ENCODE peak calls at places on chromosomes 16 and 17, in six cellular contexts. U is mesendoderm, H is H1, K is IMR-90, L is mesenchymal stem cell, D is H9. W is an unnamed sample.

GRCh38 chr17:38922538-38923291 is 2.7 kb upstream of the LASP1NB start:
- DNase-seq in U (peak; percentile 81), H (peak; percentile 63), K (peak; percentile 69), L (peak; percentile 61), D (peak; percentile 71), W (peak; percentile 48)

GRCh38 chr16:49161191-49161590 is 120.4 kb downstream of the CBLN1 start:
- DNase-seq in U (no peak), H (no peak), K (no peak), L (no peak), D (no peak), W (no peak)

GRCh38 chr16:4437366-4437765 is 11.7 kb downstream of the DNAJA3 start:
- DNase-seq in U (no peak), H (no peak), K (no peak), L (no peak), D (no peak), W (no peak)

GRCh38 chr17:80364091-80364691 is 50.8 kb upstream of the ENDOV start:
- DNase-seq in U (peak; percentile 26), H (peak; percentile 76), K (no peak), L (peak; percentile 4), D (peak; percentile 75), W (peak; percentile 18)

GRCh38 chr17:82492647-82493516 is 26.6 kb upstream of the FOXK2 start:
- DNase-seq in U (no peak), H (no peak), K (peak; percentile 76), L (peak; percentile 58), D (no peak), W (no peak)

GRCh38 chr16:9119795-9120194 is 28.4 kb downstream of the HAPSTR1 start:
- DNase-seq in U (no peak), H (no peak), K (peak; percentile 84), L (no peak), D (no peak), W (no peak)

GRCh38 chr17:48996696-48997102 is 486 bp upstream of the IGF2BP1 start:
- DNase-seq in U (no peak), H (no peak), K (no peak), L (no peak), D (no peak), W (no peak)

GRCh38 chr17:44269118-44269794 is 1.3 kb upstream of the SLC4A1 start:
- DNase-seq in U (no peak), H (no peak), K (no peak), L (no peak), D (no peak), W (no peak)

GRCh38 chr17:58388302-58389190 is 28.8 kb downstream of the RNF43 start:
- DNase-seq in U (peak; percentile 30), H (no peak), K (no peak), L (no peak), D (no peak), W (no peak)

GRCh38 chr17:81568416-81568815 is 16.3 kb upstream of the FAAP100 start:
- DNase-seq in U (no peak), H (no peak), K (no peak), L (no peak), D (no peak), W (no peak)

GRCh38 chr16:30889721-30890120 is 4.2 kb downstream of the BCL7C start:
- DNase-seq in U (no peak), H (no peak), K (no peak), L (no peak), D (no peak), W (no peak)

GRCh38 chr16:17348826-17349225 is 121.9 kb downstream of the XYLT1 start:
- DNase-seq in U (no peak), H (no peak), K (no peak), L (no peak), D (no peak), W (no peak)

GRCh38 chr17:72111374-72111773 is 9.4 kb upstream of the SOX9 start:
- DNase-seq in U (no peak), H (no peak), K (no peak), L (no peak), D (no peak), W (no peak)

GRCh38 chr17:1153795-1154546 is 25.8 kb downstream of the ABR start:
- DNase-seq in U (peak; percentile 85), H (peak; percentile 61), K (peak; percentile 67), L (no peak), D (peak; percentile 82), W (no peak)

GRCh38 chr17:27239046-27239445 is 54.9 kb upstream of the WSB1 start:
- DNase-seq in U (no peak), H (no peak), K (no peak), L (no peak), D (no peak), W (no peak)

GRCh38 chr17:76246080-76247066 is 6.1 kb upstream of the RNF157 start:
- DNase-seq in U (no peak), H (no peak), K (peak; percentile 53), L (peak; percentile 81), D (no peak), W (no peak)

GRCh38 chr16:61128545-61129323 is 907.5 kb downstream of the CDH8 start:
- DNase-seq in U (no peak), H (no peak), K (no peak), L (no peak), D (peak; percentile 43), W (no peak)

GRCh38 chr16:20901441-20902112 is 1.0 kb downstream of the LYRM1 start:
- DNase-seq in U (peak; percentile 80), H (peak; percentile 55), K (peak; percentile 54), L (peak; percentile 76), D (peak; percentile 57), W (peak; percentile 21)

GRCh38 chr17:47810200-47810821 is 11.3 kb downstream of the OSBPL7 start:
- DNase-seq in U (peak; percentile 65), H (no peak), K (peak; percentile 87), L (peak; percentile 96), D (peak; percentile 73), W (no peak)

GRCh38 chr17:2893422-2893914 is 97.2 kb downstream of the RAP1GAP2 start:
- DNase-seq in U (no peak), H (no peak), K (no peak), L (no peak), D (peak; percentile 30), W (no peak)

GRCh38 chr17:38914741-38915638 is 10.4 kb upstream of the LASP1NB start:
- DNase-seq in U (peak; percentile 44), H (no peak), K (no peak), L (no peak), D (peak; percentile 74), W (no peak)

GRCh38 chr17:10785295-10785694 is 18.6 kb downstream of the TMEM238L start:
- DNase-seq in U (no peak), H (no peak), K (no peak), L (no peak), D (no peak), W (no peak)

GRCh38 chr17:45364531-45365390 is 47.9 kb upstream of the MAP3K14 start:
- DNase-seq in U (peak; percentile 96), H (peak; percentile 75), K (peak; percentile 37), L (peak; percentile 72), D (peak; percentile 99), W (no peak)

GRCh38 chr17:19937522-19937921 is 40.1 kb downstream of the AKAP10 start:
- DNase-seq in U (no peak), H (no peak), K (peak; percentile 33), L (peak; percentile 38), D (no peak), W (no peak)

GRCh38 chr17:19933221-19933620 is 44.4 kb downstream of the AKAP10 start:
- DNase-seq in U (no peak), H (no peak), K (peak; percentile 31), L (no peak), D (no peak), W (no peak)

GRCh38 chr17:19933633-19934032 is 44.0 kb downstream of the AKAP10 start:
- DNase-seq in U (no peak), H (no peak), K (no peak), L (no peak), D (no peak), W (no peak)

GRCh38 chr17:19938736-19939135 is 38.9 kb downstream of the AKAP10 start:
- DNase-seq in U (no peak), H (no peak), K (no peak), L (no peak), D (no peak), W (no peak)

GRCh38 chr17:19935169-19935568 is 42.5 kb downstream of the AKAP10 start:
- DNase-seq in U (no peak), H (no peak), K (peak; percentile 76), L (peak; percentile 28), D (no peak), W (no peak)
- H2BK15ac ChIP-seq in U (no peak overlapping the region), H (no peak overlapping the region), K (no peak overlapping the region), L (no peak overlapping the region), D (no peak overlapping the region), W (no peak overlapping the region)

DNA sequence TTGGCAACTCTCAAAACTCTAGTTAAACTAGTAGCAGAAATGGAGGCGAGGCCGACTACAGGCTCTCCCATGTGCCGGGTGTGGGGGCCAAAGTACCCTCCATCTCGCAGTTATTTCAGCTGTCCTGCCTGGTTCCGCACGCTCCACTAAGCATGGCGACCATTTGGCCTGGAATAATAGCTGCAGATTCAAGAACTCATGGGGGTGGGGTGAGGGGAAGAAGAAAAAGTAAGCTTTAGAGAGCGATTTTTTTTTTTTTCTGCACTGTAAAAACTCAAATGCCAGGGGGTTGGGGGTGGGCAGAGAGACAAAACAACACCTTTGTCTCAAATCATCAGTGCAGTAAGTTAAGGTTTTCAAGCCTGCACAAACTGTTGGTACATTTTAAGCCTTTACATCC is 694.5 kb upstream of the SALL1 start:
- DNase-seq in U (no peak), H (no peak), K (no peak), L (no peak), D (no peak), W (no peak)
- H2BK15ac ChIP-seq in U (no peak overlapping the region), H (no peak overlapping the region), K (no peak overlapping the region), L (no peak overlapping the region), D (no peak overlapping the region), W (no peak overlapping the region)

DNA sequence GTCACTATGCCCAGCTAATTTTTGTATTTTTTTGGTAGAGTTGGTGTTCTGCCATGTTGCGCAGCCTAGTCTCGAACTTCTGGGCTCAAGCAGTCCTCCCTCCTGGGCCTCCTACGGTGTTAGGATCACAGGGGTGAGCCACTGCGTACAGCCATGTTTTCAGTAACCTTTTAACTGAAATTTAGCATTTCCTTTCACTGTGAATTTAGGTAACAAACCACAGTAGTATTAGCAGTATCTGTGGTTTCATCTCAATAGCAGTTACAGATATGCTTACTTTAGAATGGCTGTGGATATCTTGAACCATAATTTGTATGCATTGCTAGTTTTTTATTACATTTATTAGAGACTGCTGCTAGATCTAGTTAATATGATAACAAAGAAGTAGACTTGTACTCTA is 4.3 kb upstream of the RANGRF start:
- DNase-seq in U (no peak), H (no peak), K (no peak), L (no peak), D (no peak), W (no peak)
- H2BK15ac ChIP-seq in U (no peak overlapping the region), H (no peak overlapping the region), K (no peak overlapping the region), L (no peak overlapping the region), D (no peak overlapping the region), W (no peak overlapping the region)

DNA sequence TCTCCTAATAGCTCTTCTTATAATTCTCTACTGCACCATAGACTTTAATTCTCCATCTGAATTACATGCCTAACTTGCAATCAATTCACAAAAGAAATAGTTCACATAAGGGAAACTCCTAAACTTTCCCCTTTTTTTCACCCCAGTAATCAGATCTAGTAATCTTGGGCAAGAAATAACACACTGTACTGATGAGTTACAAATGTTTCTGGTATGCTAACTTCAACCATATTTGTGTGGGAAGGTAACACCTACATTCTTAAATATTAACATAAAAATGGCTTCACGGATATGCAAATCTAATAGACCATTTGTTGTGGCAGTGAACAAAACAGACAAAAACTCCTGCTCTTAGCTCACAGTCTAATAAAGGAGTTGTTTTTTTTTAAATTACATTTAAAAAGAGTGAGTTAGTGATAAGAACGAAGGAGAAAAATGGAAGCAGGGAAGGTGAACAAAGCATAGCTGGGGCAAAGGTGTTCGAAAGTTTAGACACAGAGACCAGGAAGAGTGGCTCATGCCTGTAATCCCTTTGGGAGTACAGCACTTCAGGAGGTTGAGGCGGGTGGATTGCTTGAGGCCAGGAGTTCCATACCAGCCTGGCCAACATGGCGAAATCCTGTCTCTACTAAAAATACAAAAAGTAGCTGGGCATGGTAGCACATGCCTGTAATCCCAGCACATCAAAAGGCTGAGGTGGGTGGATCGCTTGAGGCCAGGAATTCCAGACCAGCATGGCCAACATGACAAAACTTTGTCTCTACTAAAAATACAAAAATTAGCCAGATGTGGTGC is 34.8 kb downstream of the CMTM3 start:
- DNase-seq in U (no peak), H (no peak), K (no peak), L (no peak), D (no peak), W (no peak)
- H2BK15ac ChIP-seq in U (no peak overlapping the region), H (no peak overlapping the region), K (no peak overlapping the region), L (no peak overlapping the region), D (no peak overlapping the region), W (no peak overlapping the region)